ENCODE peak calls at places on chromosomes 7 and 10, in nine cellular contexts. V is T-helper 9 cell; C is activated CD4-positive, alpha-beta T cell treated with anti-CD3 and anti-CD28 coated beads, Interleukin-2, amount 50 U/mL, for 1 hour; S is stimulated activated CD8-positive, alpha-beta memory T cell treated with anti-CD3 and anti-CD28 coated beads, Interleukin-7, amount 100 ng/mL, for 4 hours; X is H9; D is activated gamma-delta T cell; Z is HTR-8/SVneo; I is HEK293T; J is CD4-positive, alpha-beta T cell. M is an unnamed sample.

GRCh38 chr10:11023554-11023953 is 5.9 kb downstream of the CELF2 start:
- DNase-seq in V (no peak), C (no peak), S (no peak), X (no peak), D (no peak), Z (no peak), I (no peak), J (no peak), M (no peak)

GRCh38 chr7:142873281-142873784 is 12.2 kb downstream of the TRPV6 start:
- DNase-seq in V (no peak), C (peak; percentile 14), S (no peak), X (peak; percentile 70), D (no peak), Z (no peak), I (peak; percentile 73), J (peak; percentile 19), M (no peak)

GRCh38 chr7:150983893-150984368 is 5.8 kb upstream of the KCNH2 start:
- DNase-seq in V (no peak), C (peak; percentile 32), S (no peak), X (peak; percentile 71), D (no peak), Z (no peak), I (peak; percentile 68), J (no peak), M (no peak)

GRCh38 chr10:91197044-91197651 is 23.3 kb upstream of the PCGF5 start:
- DNase-seq in V (no peak), C (no peak), S (no peak), X (no peak), D (no peak), Z (no peak), I (no peak), J (no peak), M (no peak)

GRCh38 chr7:16404631-16405030 is 16.7 kb downstream of the CRPPA start:
- DNase-seq in V (no peak), C (no peak), S (no peak), X (no peak), D (no peak), Z (no peak), I (no peak), J (no peak), M (no peak)

GRCh38 chr7:30911561-30911969 is at the start of gene AQP1:
- DNase-seq in V (no peak), C (no peak), S (no peak), X (no peak), D (no peak), Z (no peak), I (no peak), J (no peak), M (no peak)

GRCh38 chr7:118029881-118030422 is 154.0 kb upstream of the LSM8 start:
- DNase-seq in V (no peak), C (no peak), S (no peak), X (no peak), D (no peak), Z (no peak), I (no peak), J (no peak), M (no peak)

GRCh38 chr7:2897023-2897422 is 52.9 kb upstream of the GNA12 start:
- DNase-seq in V (no peak), C (no peak), S (no peak), X (peak; percentile 53), D (no peak), Z (no peak), I (no peak), J (no peak), M (no peak)

GRCh38 chr7:17357952-17358351 is 59.5 kb downstream of the AHR start:
- DNase-seq in V (no peak), C (no peak), S (no peak), X (no peak), D (no peak), Z (no peak), I (no peak), J (no peak), M (no peak)

GRCh38 chr7:98575878-98576277 is 41.2 kb upstream of the NPTX2 start:
- DNase-seq in V (no peak), C (no peak), S (no peak), X (no peak), D (no peak), Z (no peak), I (no peak), J (no peak), M (no peak)

GRCh38 chr7:48182736-48183369 is 11.6 kb downstream of the ABCA13 start:
- DNase-seq in V (no peak), C (no peak), S (no peak), X (no peak), D (no peak), Z (no peak), I (no peak), J (no peak), M (no peak)

GRCh38 chr10:14674376-14675050 is 100.2 kb downstream of the FAM107B start:
- DNase-seq in V (no peak), C (no peak), S (no peak), X (no peak), D (no peak), Z (no peak), I (no peak), J (no peak), M (no peak)

GRCh38 chr7:54811016-54811924 is 52.3 kb upstream of the SEC61G start:
- DNase-seq in V (no peak), C (no peak), S (no peak), X (no peak), D (no peak), Z (peak; percentile 42), I (no peak), J (no peak), M (no peak)

GRCh38 chr10:61964949-61965693 is 63.6 kb downstream of the ARID5B start:
- DNase-seq in V (no peak), C (no peak), S (no peak), X (no peak), D (no peak), Z (no peak), I (no peak), J (no peak), M (no peak)

GRCh38 chr7:18320971-18321567 is 174.5 kb upstream of the HDAC9 start:
- DNase-seq in V (no peak), C (no peak), S (no peak), X (no peak), D (no peak), Z (peak; percentile 13), I (peak; percentile 17), J (no peak), M (no peak)

GRCh38 chr10:86343761-86344160 is 22.8 kb downstream of the GRID1 start:
- DNase-seq in V (no peak), C (no peak), S (no peak), X (no peak), D (no peak), Z (no peak), I (no peak), J (no peak), M (no peak)

GRCh38 chr7:2045559-2046405 is 187.0 kb downstream of the MAD1L1 start:
- DNase-seq in V (no peak), C (no peak), S (no peak), X (no peak), D (no peak), Z (no peak), I (no peak), J (no peak), M (no peak)